ENCODE peak calls at places on chromosomes 3 and 15, in nine cellular contexts. Z is left ventricle myocardium inferior, S is fibroblast of lung, K is breast epithelium, U is small intestine, H is right atrium auricular region, N is tibial artery, W is adrenal gland, Q is esophagus muscularis mucosa. T is an unnamed sample. For H3K4me1, the result is how much of the 10 kb centered on the place peaks cover.

GRCh38 chr3:156847746-156848339 is 21.7 kb downstream of the LEKR1 start:
- DNase-seq in Z (no peak), S (peak), K (no peak), U (no peak), H (no peak), N (no peak), W (no peak), Q (no peak), T (no peak)

GRCh38 chr15:83287541-83288027 is 3.1 kb upstream of the BNC1 start:
- DNase-seq in Z (no peak), S (peak), K (no peak), U (no peak), H (no peak), N (no peak), W (no peak), Q (peak), T (no peak)

GRCh38 chr15:81074773-81075172 is 59.3 kb upstream of the CFAP161 start:
- DNase-seq in Z (no peak), S (no peak), K (no peak), U (no peak), H (no peak), N (no peak), W (no peak), Q (peak), T (no peak)

GRCh38 chr3:168341965-168342719 is 246.4 kb upstream of the GOLIM4 start:
- DNase-seq in Z (no peak), S (peak), K (no peak), U (no peak), H (no peak), N (no peak), W (no peak), Q (no peak), T (no peak)

GRCh38 chr3:150547045-150547753 is 612 bp downstream of the EIF2A start:
- DNase-seq in Z (no peak), S (peak), K (no peak), U (peak), H (no peak), N (no peak), W (no peak), Q (no peak), T (no peak)

GRCh38 chr3:154135511-154136173 is 14.5 kb downstream of the ARHGEF26 start:
- DNase-seq in Z (no peak), S (no peak), K (no peak), U (peak), H (no peak), N (no peak), W (no peak), Q (peak), T (no peak)

GRCh38 chr3:97029972-97030371 is 215.6 kb downstream of the EPHA6 start:
- DNase-seq in Z (no peak), S (no peak), K (no peak), U (no peak), H (no peak), N (no peak), W (no peak), Q (no peak), T (no peak)

GRCh38 chr3:72482589-72483249 is 365.5 kb downstream of the SHQ1 start:
- DNase-seq in Z (peak), S (peak), K (peak), U (peak), H (peak), N (peak), W (peak), Q (peak), T (peak)

GRCh38 chr3:194137314-194138097 is 1.6 kb downstream of the HES1 start:
- DNase-seq in Z (peak), S (no peak), K (peak), U (peak), H (peak), N (peak), W (peak), Q (no peak), T (peak)

GRCh38 chr3:72242326-72242725 is 457.4 kb upstream of the PROK2 start:
- DNase-seq in Z (no peak), S (no peak), K (no peak), U (no peak), H (no peak), N (no peak), W (no peak), Q (no peak), T (no peak)

GRCh38 chr15:77032647-77033416 is 37.9 kb downstream of the PSTPIP1 start:
- DNase-seq in Z (no peak), S (no peak), K (peak), U (no peak), H (peak), N (no peak), W (peak), Q (no peak), T (peak)

GRCh38 chr3:1693145-1693544 is 405.5 kb upstream of the CNTN4 start:
- DNase-seq in Z (no peak), S (no peak), K (no peak), U (no peak), H (no peak), N (no peak), W (no peak), Q (no peak), T (no peak)

GRCh38 chr3:27721717-27722564 is at the start of gene EOMES:
- DNase-seq in Z (no peak), S (peak), K (no peak), U (peak), H (no peak), N (no peak), W (no peak), Q (no peak), T (no peak)

GRCh38 chr3:143428351-143428750 is 308.8 kb downstream of the CHST2 start:
- DNase-seq in Z (no peak), S (no peak), K (no peak), U (no peak), H (no peak), N (no peak), W (no peak), Q (no peak), T (no peak)

GRCh38 chr15:56913670-56914069 is 4.8 kb upstream of the TCF12 start:
- DNase-seq in Z (no peak), S (no peak), K (no peak), U (no peak), H (no peak), N (no peak), W (no peak), Q (no peak), T (no peak)

GRCh38 chr3:7934362-7934761 is 567.3 kb upstream of the LMCD1 start:
- DNase-seq in Z (no peak), S (no peak), K (no peak), U (no peak), H (no peak), N (no peak), W (no peak), Q (no peak), T (no peak)

GRCh38 chr3:7927015-7927414 is 574.6 kb upstream of the LMCD1 start:
- DNase-seq in Z (no peak), S (no peak), K (no peak), U (no peak), H (no peak), N (no peak), W (no peak), Q (no peak), T (no peak)

GRCh38 chr3:7924228-7924627 is 577.4 kb upstream of the LMCD1 start:
- DNase-seq in Z (no peak), S (no peak), K (no peak), U (peak), H (no peak), N (no peak), W (no peak), Q (no peak), T (no peak)

GRCh38 chr3:7927864-7928263 is 573.8 kb upstream of the LMCD1 start:
- DNase-seq in Z (no peak), S (no peak), K (no peak), U (no peak), H (no peak), N (no peak), W (no peak), Q (no peak), T (no peak)

DNA sequence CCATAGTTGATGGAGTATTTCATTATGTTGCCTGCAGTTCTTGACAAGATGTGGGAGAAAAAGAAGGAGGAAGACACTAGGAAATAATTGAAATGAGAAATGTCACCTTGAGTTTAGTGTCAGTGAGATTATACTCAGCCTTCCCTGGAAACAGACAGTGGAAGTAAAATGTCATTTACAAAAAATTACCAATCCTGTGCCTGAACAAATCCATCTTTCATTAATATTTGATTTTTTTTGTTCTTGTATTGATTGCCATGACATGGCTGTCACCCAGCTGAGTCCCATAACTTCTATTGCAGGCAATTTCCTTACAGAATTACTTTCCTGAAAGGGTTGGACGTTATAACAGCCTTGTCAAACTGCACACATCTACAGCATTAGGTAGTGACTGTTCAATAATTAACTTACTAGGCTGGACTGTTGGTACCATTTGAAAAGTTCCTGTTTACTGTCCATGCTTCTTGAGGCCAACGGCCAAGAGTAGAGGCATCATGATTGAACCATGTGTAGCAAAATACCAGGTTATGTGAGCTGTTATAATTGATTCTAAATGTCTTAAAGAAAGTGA is 572.2 kb upstream of the LMCD1 start:
- DNase-seq in Z (no peak), S (no peak), K (no peak), U (no peak), H (no peak), N (no peak), W (no peak), Q (no peak), T (no peak)
- H3K4me3 ChIP-seq in Z (no peak), S (no peak), K (no peak), U (no peak), H (no peak), N (no peak), W (no peak), Q (no peak), T (no peak)

GRCh38 chr3:65950340-65951326 is 88.1 kb downstream of the MAGI1 start:
- DNase-seq in Z (no peak), S (peak), K (no peak), U (no peak), H (no peak), N (no peak), W (no peak), Q (no peak), T (no peak)
- H3K4me1 ChIP-seq in Z (half or more), S (under half), K (under half), U (under half), H (half or more), N (half or more), W (under half), Q (half or more), T (under half)

GRCh38 chr3:111595239-111595638 is at the start of gene ZBED2:
- DNase-seq in Z (no peak), S (no peak), K (no peak), U (no peak), H (no peak), N (no peak), W (no peak), Q (no peak), T (no peak)

GRCh38 chr3:111594781-111595180 is 365 bp downstream of the ZBED2 start:
- DNase-seq in Z (no peak), S (no peak), K (no peak), U (no peak), H (no peak), N (no peak), W (no peak), Q (no peak), T (no peak)

GRCh38 chr3:111593666-111594065 is 1.5 kb downstream of the ZBED2 start:
- DNase-seq in Z (no peak), S (no peak), K (no peak), U (no peak), H (no peak), N (no peak), W (no peak), Q (no peak), T (no peak)

GRCh38 chr3:111592941-111593340 is 2.2 kb downstream of the ZBED2 start:
- DNase-seq in Z (no peak), S (no peak), K (no peak), U (no peak), H (no peak), N (no peak), W (no peak), Q (no peak), T (no peak)

GRCh38 chr3:111594205-111594604 is 941 bp downstream of the ZBED2 start:
- DNase-seq in Z (no peak), S (peak), K (no peak), U (no peak), H (no peak), N (no peak), W (no peak), Q (no peak), T (no peak)
- H3K27ac ChIP-seq in Z (no peak), S (no peak), K (no peak), U (no peak), H (no peak), N (no peak), W (no peak), Q (no peak), T (no peak)

GRCh38 chr15:62560943-62561571 is 396.0 kb upstream of the C2CD4B start:
- DNase-seq in Z (no peak), S (no peak), K (no peak), U (peak), H (no peak), N (no peak), W (peak), Q (peak), T (no peak)
- H3K4me3 ChIP-seq in Z (peak), S (no peak), K (peak), U (peak), H (peak), N (no peak), W (no peak), Q (peak), T (no peak)

GRCh38 chr3:105513886-105514285 is 147.2 kb downstream of the ALCAM start:
- DNase-seq in Z (no peak), S (no peak), K (no peak), U (no peak), H (no peak), N (no peak), W (no peak), Q (no peak), T (no peak)
- H3K4me1 ChIP-seq in Z (under half), S (under half), K (under half), U (under half), H (under half), N (under half), W (under half), Q (under half), T (under half)

DNA sequence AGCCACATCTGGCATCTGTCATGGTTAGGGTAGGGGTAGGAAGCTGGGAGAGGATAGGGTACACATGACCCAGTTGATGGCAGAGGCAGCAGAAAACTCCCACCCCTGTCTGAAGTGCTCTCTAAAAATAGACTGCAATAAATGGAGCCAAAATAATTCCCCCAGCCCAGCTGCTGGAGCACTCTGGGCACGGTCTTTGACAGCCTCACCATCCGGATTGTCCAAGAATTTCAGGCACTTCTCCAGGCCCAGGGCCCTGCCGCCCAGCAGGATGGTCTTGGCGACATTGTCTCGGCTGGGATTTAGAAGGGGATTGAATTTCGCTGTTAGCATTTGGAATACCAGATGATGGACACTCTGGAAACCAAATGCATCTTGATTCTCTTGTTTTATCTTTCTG is 103.7 kb downstream of the IQSEC1 start:
- DNase-seq in Z (no peak), S (no peak), K (no peak), U (no peak), H (no peak), N (no peak), W (no peak), Q (no peak), T (no peak)
- H3K27ac ChIP-seq in Z (peak), S (no peak), K (no peak), U (no peak), H (peak), N (peak), W (no peak), Q (peak), T (no peak)

GRCh38 chr3:195883801-195884200 is 24.6 kb downstream of the TNK2 start:
- DNase-seq in Z (no peak), S (no peak), K (no peak), U (no peak), H (no peak), N (no peak), W (no peak), Q (no peak), T (no peak)
- H3K4me3 ChIP-seq in Z (no peak), S (no peak), K (no peak), U (no peak), H (no peak), N (no peak), W (no peak), Q (no peak), T (no peak)